ENCODE peak calls at places on chromosomes 4 and X, in nine cellular contexts. Y is SK-N-SH; X is substantia nigra; T is KG1; J is NCI-H1092 treated with DMSO at 0.1 percent for 48 hours; Z is GM04503; G is stimulated activated CD4-positive, alpha-beta T cell treated with anti-CD3 and anti-CD28 coated beads, Interleukin-4, amount 100 ng/mL, for 1 hour; S is amniotic stem cell; E is germinal center. W is an unnamed sample.

GRCh38 chr4:72430050-72430449 is 139.0 kb downstream of the ADAMTS3 start:
- DNase-seq in T (no peak), G (no peak), E (no peak), J (no peak), X (no peak), S (no peak), Y (no peak), Z (no peak), W (no peak)

GRCh38 chr4:87046111-87046510 is 111.3 kb downstream of the AFF1 start:
- DNase-seq in Y (no peak), J (no peak), S (no peak), X (no peak), G (no peak), Z (no peak), E (no peak), T (no peak), W (no peak)

GRCh38 chr4:27003602-27004238 is 143.1 kb downstream of the STIM2 start:
- DNase-seq in X (no peak), S (no peak), E (no peak), G (no peak), J (no peak), Y (no peak), T (no peak), Z (no peak), W (no peak)

GRCh38 chr4:6885953-6886557 is 23.6 kb upstream of the TBC1D14 start:
- DNase-seq in T (no peak), S (no peak), X (peak; percentile 70), Y (no peak), Z (peak; percentile 53), G (no peak), J (peak; percentile 18), E (peak; percentile 45), W (no peak)

GRCh38 chr4:169054879-169055278 is 44.8 kb upstream of the CBR4 start:
- DNase-seq in Z (no peak), J (no peak), G (no peak), Y (no peak), E (no peak), X (no peak), T (no peak), S (no peak), W (no peak)

GRCh38 chrX:45009371-45010000 is 136.5 kb downstream of the KDM6A start:
- DNase-seq in Z (peak; percentile 17), E (no peak), S (no peak), X (no peak), T (no peak), G (no peak), J (no peak), Y (no peak), W (no peak)

GRCh38 chrX:22118161-22118830 is 86.2 kb downstream of the PHEX start:
- DNase-seq in Y (no peak), T (no peak), Z (no peak), J (no peak), E (no peak), X (no peak), G (no peak), S (no peak), W (no peak)

GRCh38 chr4:47122592-47123291 is 91.4 kb downstream of the GABRB1 start:
- DNase-seq in S (peak; percentile 47), X (peak; percentile 31), G (peak; percentile 4), Z (peak; percentile 17), J (peak; percentile 45), Y (peak; percentile 45), T (peak; percentile 69), E (peak; percentile 46), W (peak; percentile 78)

GRCh38 chrX:141405486-141405877 is 163.2 kb upstream of the SPANXC start:
- DNase-seq in G (no peak), Y (no peak), E (no peak), S (no peak), Z (no peak), J (no peak), T (no peak), X (no peak), W (no peak)

GRCh38 chr4:6191448-6192130 is 8.8 kb downstream of the JAKMIP1 start:
- DNase-seq in Y (no peak), S (no peak), J (no peak), X (no peak), E (no peak), G (no peak), Z (no peak), T (no peak), W (no peak)

GRCh38 chr4:5746829-5747745 is 36.1 kb downstream of the EVC start:
- DNase-seq in E (no peak), J (no peak), S (peak; percentile 28), X (no peak), G (no peak), Z (no peak), Y (no peak), T (no peak), W (no peak)

GRCh38 chr4:88865051-88865450 is 167.4 kb upstream of the NAP1L5 start:
- DNase-seq in T (no peak), S (no peak), G (no peak), Z (no peak), E (no peak), J (no peak), X (no peak), Y (no peak), W (no peak)

GRCh38 chr4:13541176-13541604 is 3.1 kb downstream of the NKX3-2 start:
- DNase-seq in S (no peak), Z (no peak), X (no peak), G (no peak), J (no peak), T (no peak), E (no peak), Y (peak; percentile 31), W (no peak)

GRCh38 chr4:25011135-25011866 is 19.4 kb downstream of the LGI2 start:
- DNase-seq in X (no peak), E (no peak), T (no peak), Y (no peak), J (no peak), S (no peak), Z (no peak), G (no peak), W (no peak)

GRCh38 chr4:63325140-63325539 is 1084.1 kb downstream of the TECRL start:
- DNase-seq in S (no peak), T (no peak), Y (no peak), E (no peak), Z (no peak), G (no peak), J (no peak), X (no peak), W (no peak)

GRCh38 chr4:42344260-42344659 is 53.0 kb upstream of the SHISA3 start:
- DNase-seq in E (no peak), J (no peak), X (no peak), Y (no peak), G (no peak), S (no peak), Z (no peak), T (no peak), W (no peak)

GRCh38 chr4:56909083-56909981 is 1.6 kb downstream of the REST start:
- DNase-seq in S (peak; percentile 28), J (no peak), X (peak; percentile 55), Z (no peak), E (peak; percentile 76), Y (peak; percentile 67), T (peak; percentile 58), G (no peak), W (peak; percentile 83)

GRCh38 chrX:147848009-147848408 is 63.7 kb upstream of the FMR1 start:
- DNase-seq in S (no peak), Z (no peak), Y (no peak), T (no peak), G (no peak), X (no peak), E (no peak), J (no peak), W (no peak)

GRCh38 chr4:156609421-156609820 is 362.2 kb downstream of the PDGFC start:
- DNase-seq in T (no peak), E (no peak), X (no peak), Y (no peak), S (no peak), J (no peak), G (no peak), Z (no peak), W (no peak)

GRCh38 chr4:124206779-124207605 is 505.5 kb downstream of the ANKRD50 start:
- DNase-seq in G (no peak), X (no peak), T (no peak), E (no peak), S (no peak), Y (no peak), Z (peak; percentile 9), J (no peak), W (no peak)

GRCh38 chr4:73127839-73128448 is 58.4 kb upstream of the COX18 start:
- DNase-seq in J (no peak), X (peak; percentile 16), S (no peak), Y (peak; percentile 45), E (peak; percentile 8), G (no peak), T (no peak), Z (no peak), W (no peak)

GRCh38 chr4:185573651-185574199 is 38.4 kb upstream of the PDLIM3 start:
- DNase-seq in G (no peak), S (peak; percentile 33), J (no peak), E (no peak), T (no peak), Z (peak; percentile 47), Y (peak; percentile 36), X (no peak), W (no peak)

GRCh38 chr4:8182294-8182693 is 16.8 kb upstream of the SH3TC1 start:
- DNase-seq in Y (no peak), S (no peak), G (no peak), E (no peak), J (no peak), Z (no peak), X (no peak), T (no peak), W (no peak)

GRCh38 chr4:73341454-73341853 is 62.6 kb upstream of the ALB start:
- DNase-seq in G (no peak), E (peak; percentile 6), T (no peak), S (no peak), Z (peak; percentile 16), X (peak; percentile 40), J (peak; percentile 82), Y (peak; percentile 11), W (no peak)